ENCODE peak calls at places on chromosomes 7 and 10, in five cellular contexts. Z is mesenchymal stem cell, V is neuronal stem cell, K is lung, B is SK-N-SH. H is an unnamed sample.

GRCh38 chr10:100223879-100224278 is 5.5 kb downstream of the CHUK start:
- DNase-seq in K (no peak), V (no peak), B (no peak), Z (no peak), H (no peak)

GRCh38 chr10:119203006-119203405 is 4.4 kb upstream of the GRK5 start:
- DNase-seq in B (no peak), Z (peak; percentile 61), V (no peak), K (no peak), H (no peak)

GRCh38 chr7:16847381-16847860 is 34.4 kb downstream of the AGR3 start:
- DNase-seq in Z (no peak), B (no peak), K (peak; percentile 56), V (no peak), H (no peak)

GRCh38 chr10:24722131-24722675 is 1.5 kb downstream of the ARHGAP21 start:
- DNase-seq in B (no peak), V (no peak), Z (no peak), K (no peak), H (no peak)

GRCh38 chr10:120403109-120403508 is 53.9 kb upstream of the PLPP4 start:
- DNase-seq in B (no peak), V (no peak), Z (no peak), K (no peak), H (no peak)

GRCh38 chr7:106143711-106144347 is 31.7 kb upstream of the SYPL1 start:
- DNase-seq in B (no peak), K (no peak), V (no peak), Z (no peak), H (no peak)

GRCh38 chr7:2116086-2116810 is 116.5 kb downstream of the MAD1L1 start:
- DNase-seq in V (no peak), K (no peak), B (no peak), Z (no peak), H (peak; percentile 65)

GRCh38 chr7:76327610-76328009 is 25.1 kb downstream of the HSPB1 start:
- DNase-seq in K (no peak), Z (no peak), B (peak; percentile 49), V (no peak), H (no peak)

GRCh38 chr10:129848084-129848483 is 116.0 kb downstream of the EBF3 start:
- DNase-seq in V (no peak), Z (no peak), K (no peak), B (no peak), H (no peak)

GRCh38 chr10:74223755-74224530 is 72.9 kb downstream of the ADK start:
- DNase-seq in V (no peak), B (no peak), K (no peak), Z (peak; percentile 23), H (no peak)

GRCh38 chr7:107933386-107934013 is 42.5 kb downstream of the DLD start:
- DNase-seq in Z (peak; percentile 45), B (no peak), K (no peak), V (no peak), H (no peak)

GRCh38 chr10:114751856-114752255 is 69.7 kb upstream of the FHIP2A start:
- DNase-seq in B (no peak), K (no peak), Z (no peak), V (no peak), H (no peak)

GRCh38 chr7:94391716-94392390 is 2.8 kb upstream of the COL1A2 start:
- DNase-seq in K (no peak), Z (peak; percentile 81), V (no peak), B (peak; percentile 36), H (no peak)

GRCh38 chr10:119131512-119132240 is 27.8 kb downstream of the DENND10 start:
- DNase-seq in K (peak; percentile 33), B (no peak), V (no peak), Z (peak; percentile 72), H (no peak)

GRCh38 chr10:5663692-5664427 is 2.5 kb downstream of the ASB13 start:
- DNase-seq in B (peak; percentile 72), K (no peak), Z (no peak), V (no peak), H (no peak)

GRCh38 chr7:150685219-150686029 is at the start of gene GIMAP2:
- DNase-seq in B (no peak), Z (no peak), K (no peak), V (no peak), H (no peak)

GRCh38 chr7:131509087-131509486 is 47.3 kb downstream of the PODXL start:
- DNase-seq in V (no peak), K (no peak), Z (no peak), B (no peak), H (no peak)

GRCh38 chr10:122404576-122404975 is 30.1 kb downstream of the PLEKHA1 start:
- DNase-seq in K (no peak), B (no peak), V (no peak), Z (no peak), H (no peak)

GRCh38 chr10:72702868-72703581 is 11.1 kb downstream of the MCU start:
- DNase-seq in B (no peak), Z (peak; percentile 68), V (no peak), K (no peak), H (no peak)

GRCh38 chr7:71303566-71303965 is 171.6 kb downstream of the GALNT17 start:
- DNase-seq in K (no peak), Z (no peak), B (no peak), V (no peak), H (no peak)

GRCh38 chr10:96257944-96258343 is 13.4 kb downstream of the BLNK start:
- DNase-seq in V (no peak), B (no peak), Z (no peak), K (no peak), H (peak; percentile 62)

GRCh38 chr7:32587431-32587948 is 92.2 kb downstream of the AVL9 start:
- DNase-seq in V (no peak), K (no peak), B (no peak), Z (peak; percentile 95), H (no peak)

GRCh38 chr10:24255907-24256306 is 47.0 kb downstream of the KIAA1217 start:
- DNase-seq in Z (no peak), B (peak; percentile 70), V (no peak), K (no peak), H (no peak)

GRCh38 chr10:121077331-121077730 is 226.2 kb downstream of the WDR11 start:
- DNase-seq in K (peak; percentile 65), V (no peak), Z (peak; percentile 88), B (no peak), H (peak; percentile 75)

GRCh38 chr10:74081192-74081803 is 69.3 kb downstream of the AP3M1 start:
- DNase-seq in B (peak; percentile 70), K (peak; percentile 36), Z (peak; percentile 74), V (peak; percentile 36), H (no peak)

GRCh38 chr10:103845983-103846382 is 9.4 kb downstream of the SH3PXD2A start:
- DNase-seq in K (no peak), V (no peak), Z (no peak), B (no peak), H (no peak)

GRCh38 chr10:101216631-101217425 is 12.4 kb downstream of the LBX1 start:
- DNase-seq in K (no peak), B (no peak), Z (no peak), V (no peak), H (no peak)

GRCh38 chr7:100169147-100169850 is 882 bp upstream of the GAL3ST4 start:
- DNase-seq in K (no peak), B (peak; percentile 32), Z (no peak), V (no peak), H (no peak)

GRCh38 chr7:90271753-90272152 is 26.8 kb downstream of the CFAP69 start:
- DNase-seq in K (no peak), V (no peak), Z (peak; percentile 2), B (no peak), H (no peak)

GRCh38 chr10:123807444-123808035 is 84.1 kb downstream of the CPXM2 start:
- DNase-seq in V (no peak), K (peak; percentile 6), Z (no peak), B (no peak), H (no peak)
- H3K27ac ChIP-seq in V (no peak overlapping the region), K (no peak overlapping the region), Z (no peak overlapping the region), B (no peak overlapping the region), H (no peak overlapping the region)

GRCh38 chr10:79077488-79078173 is 8.9 kb downstream of the ZMIZ1 start:
- DNase-seq in Z (no peak), B (no peak), K (no peak), V (no peak), H (no peak)

GRCh38 chr10:79081353-79082034 is 12.7 kb downstream of the ZMIZ1 start:
- DNase-seq in Z (peak; percentile 94), V (no peak), K (no peak), B (no peak), H (no peak)

GRCh38 chr10:79079490-79080355 is 11.0 kb downstream of the ZMIZ1 start:
- DNase-seq in Z (peak; percentile 90), K (no peak), B (no peak), V (no peak), H (peak; percentile 81)

GRCh38 chr10:79078367-79079073 is 9.8 kb downstream of the ZMIZ1 start:
- DNase-seq in B (no peak), K (no peak), Z (no peak), V (no peak), H (no peak)

GRCh38 chr10:79079074-79079397 is 10.3 kb downstream of the ZMIZ1 start:
- DNase-seq in Z (peak; percentile 51), B (no peak), K (no peak), V (no peak), H (no peak)
- H3K27ac ChIP-seq in Z (no peak overlapping the region), B (peak overlapping the region; percentile 66), K (peak overlapping the region; percentile 76), V (no peak overlapping the region), H (peak overlapping the region; percentile 97)

GRCh38 chr7:154835924-154836529 is 166.9 kb downstream of the PAXIP1 start:
- DNase-seq in Z (no peak), K (no peak), B (no peak), V (no peak), H (no peak)

GRCh38 chr7:154833839-154834238 is 169.1 kb downstream of the PAXIP1 start:
- DNase-seq in B (no peak), V (no peak), Z (peak; percentile 10), K (no peak), H (no peak)

GRCh38 chr7:154840086-154840485 is 162.8 kb downstream of the PAXIP1 start:
- DNase-seq in K (no peak), V (no peak), B (no peak), Z (no peak), H (no peak)

GRCh38 chr7:154837087-154837486 is 165.8 kb downstream of the PAXIP1 start:
- DNase-seq in V (no peak), K (no peak), B (no peak), Z (no peak), H (no peak)

GRCh38 chr7:154837622-154838021 is 165.3 kb downstream of the PAXIP1 start:
- DNase-seq in Z (no peak), B (no peak), K (no peak), V (no peak), H (no peak)
- H3K27ac ChIP-seq in Z (no peak overlapping the region), B (no peak overlapping the region), K (no peak overlapping the region), V (no peak overlapping the region), H (no peak overlapping the region)

DNA sequence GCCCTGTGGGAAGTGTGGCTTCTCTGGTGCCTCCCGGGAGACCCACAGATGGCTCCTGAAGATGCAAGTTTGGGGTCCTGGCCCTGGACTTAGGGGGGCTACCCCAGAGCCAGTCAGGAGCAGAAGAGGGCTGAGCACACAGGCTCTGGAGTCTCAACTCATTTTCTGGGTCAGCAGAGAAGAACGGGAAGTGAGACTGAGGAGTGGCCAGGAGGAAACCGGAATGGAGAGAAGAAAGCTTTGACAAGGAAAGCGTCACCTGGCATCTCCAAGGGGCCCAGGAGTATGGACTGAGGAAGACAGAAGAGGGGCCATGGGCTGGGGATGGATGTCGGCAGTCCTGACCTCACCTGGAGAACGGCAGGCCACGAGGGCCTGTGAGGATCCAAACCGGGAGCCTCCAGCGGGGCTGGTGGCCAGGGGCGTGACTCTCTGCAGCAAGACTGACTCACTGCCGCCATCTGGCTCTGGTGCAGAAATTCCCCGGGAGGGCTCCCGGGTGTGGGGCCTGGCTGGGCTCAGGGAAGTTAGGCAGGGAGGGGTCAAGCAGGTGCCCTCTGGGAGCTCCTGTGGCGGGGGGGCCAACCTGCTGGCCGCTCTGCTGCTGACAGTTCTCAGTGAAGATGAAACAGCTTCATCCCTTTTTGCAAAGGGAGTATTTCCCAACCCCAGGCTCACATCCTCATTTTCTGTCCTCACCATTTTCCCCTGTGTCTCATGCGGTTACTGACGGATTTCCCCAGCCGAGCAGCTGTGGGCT is 23.6 kb downstream of the DAGLB start:
- DNase-seq in V (no peak), Z (no peak), K (no peak), B (peak; percentile 44), H (no peak)
- H3K27ac ChIP-seq in V (no peak overlapping the region), Z (no peak overlapping the region), K (no peak overlapping the region), B (no peak overlapping the region), H (peak overlapping the region; percentile 23)

H was measured in right atrium auricular region.